ENCODE peak calls at places on chromosomes 13 and 19, in nine cellular contexts. Q, P, I, T, E, B, K, V and H are unnamed samples. For H3K4me1 and H3K36me3, the result is how much of the 10 kb centered on the place peaks cover.

GRCh38 chr19:39997595-39998216 is 846 bp downstream of the ZNF546 start:
- DNase-seq in Q (no peak), P (no peak), I (peak), T (no peak), E (no peak), B (no peak), K (no peak), V (no peak), H (no peak)

GRCh38 chr13:81197966-81198365 is 857.0 kb upstream of the SPRY2 start:
- DNase-seq in Q (no peak), P (no peak), I (no peak), T (no peak), E (no peak), B (no peak), K (no peak), V (no peak), H (no peak)

GRCh38 chr13:113551081-113552000 is 33.2 kb upstream of the TFDP1 start:
- DNase-seq in Q (no peak), P (no peak), I (no peak), T (no peak), E (no peak), B (peak), K (no peak), V (no peak), H (no peak)

GRCh38 chr19:31290926-31291590 is 58.2 kb downstream of the TSHZ3 start:
- DNase-seq in Q (no peak), P (peak), I (no peak), T (no peak), E (no peak), B (no peak), K (no peak), V (no peak), H (no peak)

GRCh38 chr13:113635048-113635420 is 23.0 kb downstream of the ATP4B start:
- DNase-seq in Q (no peak), P (no peak), I (no peak), T (no peak), E (peak), B (peak), K (peak), V (no peak), H (no peak)

GRCh38 chr19:18450934-18451836 is 13.3 kb upstream of the ISYNA1 start:
- DNase-seq in Q (peak), P (peak), I (peak), T (peak), E (peak), B (peak), K (peak), V (peak), H (peak)

GRCh38 chr13:74128171-74128767 is 5.9 kb downstream of the KLF12 start:
- DNase-seq in Q (peak), P (no peak), I (peak), T (no peak), E (no peak), B (no peak), K (no peak), V (no peak), H (no peak)

GRCh38 chr19:47882890-47883289 is 3.2 kb downstream of the SULT2A1 start:
- DNase-seq in Q (no peak), P (no peak), I (no peak), T (no peak), E (no peak), B (no peak), K (no peak), V (no peak), H (no peak)

GRCh38 chr13:74158028-74158427 is 23.8 kb upstream of the KLF12 start:
- DNase-seq in Q (no peak), P (peak), I (no peak), T (peak), E (no peak), B (no peak), K (peak), V (no peak), H (no peak)

GRCh38 chr19:16078311-16078758 is 2.0 kb downstream of the TPM4 start:
- DNase-seq in Q (peak), P (no peak), I (peak), T (no peak), E (no peak), B (peak), K (no peak), V (peak), H (no peak)

GRCh38 chr13:101529419-101529818 is 76.9 kb downstream of the ITGBL1 start:
- DNase-seq in Q (no peak), P (no peak), I (peak), T (no peak), E (no peak), B (no peak), K (no peak), V (peak), H (peak)

GRCh38 chr19:18385675-18386542 is at the start of gene GDF15:
- DNase-seq in Q (peak), P (no peak), I (peak), T (peak), E (peak), B (peak), K (peak), V (peak), H (no peak)

GRCh38 chr13:74388626-74389025 is 254.4 kb upstream of the KLF12 start:
- DNase-seq in Q (no peak), P (no peak), I (no peak), T (no peak), E (no peak), B (no peak), K (no peak), V (no peak), H (no peak)

GRCh38 chr19:7901337-7901736 is 2.3 kb upstream of the MAP2K7 start:
- DNase-seq in Q (no peak), P (no peak), I (no peak), T (no peak), E (no peak), B (no peak), K (no peak), V (no peak), H (no peak)

GRCh38 chr13:32736648-32737047 is 150.4 kb downstream of the PDS5B start:
- DNase-seq in Q (no peak), P (peak), I (peak), T (no peak), E (no peak), B (no peak), K (no peak), V (no peak), H (no peak)

GRCh38 chr19:21698215-21698614 is 69.2 kb downstream of the ZNF100 start:
- DNase-seq in Q (peak), P (no peak), I (peak), T (no peak), E (no peak), B (no peak), K (no peak), V (peak), H (no peak)

GRCh38 chr19:35655600-35655999 is 7.5 kb downstream of the COX6B1 start:
- DNase-seq in Q (no peak), P (no peak), I (no peak), T (no peak), E (no peak), B (no peak), K (no peak), V (no peak), H (no peak)

GRCh38 chr13:22126433-22127021 is 455.7 kb downstream of the FGF9 start:
- DNase-seq in Q (no peak), P (no peak), I (no peak), T (no peak), E (no peak), B (no peak), K (no peak), V (no peak), H (no peak)

GRCh38 chr13:106393776-106394175 is 141.7 kb downstream of the EFNB2 start:
- DNase-seq in Q (no peak), P (no peak), I (peak), T (no peak), E (no peak), B (no peak), K (no peak), V (no peak), H (no peak)

DNA sequence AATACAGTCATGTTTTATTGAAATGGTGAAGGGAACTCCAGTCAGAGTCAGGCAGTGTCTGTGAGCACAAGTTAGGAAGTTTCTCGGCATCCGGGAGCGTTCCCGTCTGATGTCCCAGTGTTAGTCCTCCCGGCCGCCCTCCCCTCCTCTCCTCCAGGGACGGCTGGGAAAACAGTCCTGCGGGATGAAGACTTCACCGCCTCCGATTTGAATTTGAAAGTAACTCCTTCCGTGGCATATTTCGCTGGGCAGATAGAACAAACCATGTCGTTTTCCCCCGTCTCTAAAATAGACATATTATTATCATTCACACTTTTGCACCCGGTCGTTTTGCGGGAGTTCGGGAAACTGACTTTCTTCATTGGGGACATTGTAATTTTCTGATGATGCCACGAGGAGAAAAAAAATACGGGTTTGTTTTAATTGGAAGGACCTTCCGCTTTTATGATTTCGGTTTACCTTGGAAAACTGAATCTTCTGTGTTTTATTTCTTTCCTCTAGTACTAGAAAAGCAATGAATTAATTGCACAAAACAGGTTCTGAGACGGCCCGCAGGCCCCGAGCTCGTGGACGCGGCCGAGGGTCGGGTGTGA is 76.6 kb downstream of the ZIC5 start:
- DNase-seq in Q (no peak), P (peak), I (peak), T (no peak), E (no peak), B (no peak), K (no peak), V (no peak), H (no peak)
- H3K4me3 ChIP-seq in Q (no peak), P (peak), I (peak), T (peak), E (peak), B (peak), K (peak), V (peak), H (peak)

DNA sequence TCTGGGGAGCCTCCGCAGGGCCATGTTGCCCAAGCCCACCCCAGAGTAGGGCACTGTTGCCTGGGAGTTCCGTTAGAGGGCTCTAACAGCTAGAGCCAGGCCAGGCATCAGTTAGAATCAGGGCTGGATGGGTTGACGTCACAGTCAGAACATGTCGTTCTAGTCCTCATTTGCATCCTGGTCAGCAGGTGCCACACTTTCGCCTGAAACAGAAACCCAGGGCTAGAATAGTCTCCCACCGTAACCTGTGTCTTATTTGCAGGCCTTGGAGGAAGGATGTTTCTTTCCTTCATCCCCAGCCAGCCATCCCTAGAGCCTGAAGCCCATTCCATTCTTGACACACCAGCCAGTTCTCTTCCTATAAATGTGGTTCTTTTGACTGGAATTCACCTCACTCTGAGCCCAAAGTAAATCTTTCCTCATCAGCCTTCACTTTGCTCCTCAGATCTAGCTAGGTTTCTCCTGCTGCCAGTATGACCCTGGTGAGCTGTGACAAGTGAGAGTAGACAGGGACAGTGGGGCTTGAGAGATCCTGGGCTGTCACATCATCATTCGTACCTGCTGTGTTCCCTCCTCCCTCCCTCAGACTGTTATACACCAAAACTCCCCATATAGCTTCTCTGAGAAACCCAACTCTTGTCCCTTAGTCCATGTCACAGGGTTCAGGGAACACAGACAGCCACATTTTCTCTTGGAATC is 12.2 kb upstream of the CCDC97 start:
- DNase-seq in Q (no peak), P (no peak), I (peak), T (no peak), E (no peak), B (no peak), K (no peak), V (no peak), H (peak)
- H3K4me1 ChIP-seq in Q (half or more), P (under half), I (under half), T (half or more), E (under half), B (under half), K (half or more), V (under half), H (under half)

GRCh38 chr19:49879243-49879960 is 1.9 kb downstream of the TBC1D17 start:
- DNase-seq in Q (no peak), P (no peak), I (no peak), T (no peak), E (peak), B (no peak), K (no peak), V (no peak), H (peak)

GRCh38 chr19:49882643-49883042 is 5.1 kb downstream of the TBC1D17 start:
- DNase-seq in Q (no peak), P (no peak), I (no peak), T (no peak), E (no peak), B (no peak), K (no peak), V (no peak), H (no peak)

GRCh38 chr19:49881672-49882394 is 4.3 kb downstream of the TBC1D17 start:
- DNase-seq in Q (no peak), P (no peak), I (no peak), T (peak), E (no peak), B (no peak), K (no peak), V (no peak), H (no peak)

GRCh38 chr19:49880162-49880869 is 2.8 kb downstream of the TBC1D17 start:
- DNase-seq in Q (no peak), P (no peak), I (no peak), T (no peak), E (no peak), B (no peak), K (no peak), V (no peak), H (no peak)

DNA sequence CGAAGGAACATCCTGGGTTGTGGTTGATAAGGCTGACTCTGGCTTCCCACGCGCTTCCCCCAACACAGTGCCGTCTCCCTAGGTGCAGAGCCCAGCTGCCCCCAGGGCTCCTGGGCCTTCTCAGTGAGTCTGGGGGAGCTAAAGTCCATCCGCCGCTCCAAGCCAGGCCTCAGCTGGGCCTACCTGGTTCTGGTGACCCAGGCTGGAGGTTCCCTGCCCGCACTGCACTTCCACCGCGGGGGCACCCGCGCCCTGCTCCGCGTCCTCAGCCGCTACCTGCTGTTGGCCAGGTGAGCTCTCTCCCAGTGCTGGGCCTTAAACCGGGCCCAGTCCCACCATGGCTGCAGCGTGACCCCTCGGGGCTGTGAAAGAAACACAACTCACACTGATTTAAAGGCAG is 3.7 kb downstream of the TBC1D17 start:
- DNase-seq in Q (no peak), P (no peak), I (no peak), T (peak), E (no peak), B (no peak), K (no peak), V (no peak), H (no peak)
- H3K36me3 ChIP-seq in Q (under half), P (half or more), I (under half), T (under half), E (half or more), B (under half), K (half or more), V (half or more), H (under half)

GRCh38 chr19:49061000-49061399 is 3.5 kb upstream of the CGB7 start:
- DNase-seq in Q (no peak), P (no peak), I (no peak), T (no peak), E (no peak), B (no peak), K (no peak), V (no peak), H (no peak)
- H3K4me3 ChIP-seq in Q (no peak), P (no peak), I (no peak), T (no peak), E (no peak), B (no peak), K (no peak), V (no peak), H (no peak)

DNA sequence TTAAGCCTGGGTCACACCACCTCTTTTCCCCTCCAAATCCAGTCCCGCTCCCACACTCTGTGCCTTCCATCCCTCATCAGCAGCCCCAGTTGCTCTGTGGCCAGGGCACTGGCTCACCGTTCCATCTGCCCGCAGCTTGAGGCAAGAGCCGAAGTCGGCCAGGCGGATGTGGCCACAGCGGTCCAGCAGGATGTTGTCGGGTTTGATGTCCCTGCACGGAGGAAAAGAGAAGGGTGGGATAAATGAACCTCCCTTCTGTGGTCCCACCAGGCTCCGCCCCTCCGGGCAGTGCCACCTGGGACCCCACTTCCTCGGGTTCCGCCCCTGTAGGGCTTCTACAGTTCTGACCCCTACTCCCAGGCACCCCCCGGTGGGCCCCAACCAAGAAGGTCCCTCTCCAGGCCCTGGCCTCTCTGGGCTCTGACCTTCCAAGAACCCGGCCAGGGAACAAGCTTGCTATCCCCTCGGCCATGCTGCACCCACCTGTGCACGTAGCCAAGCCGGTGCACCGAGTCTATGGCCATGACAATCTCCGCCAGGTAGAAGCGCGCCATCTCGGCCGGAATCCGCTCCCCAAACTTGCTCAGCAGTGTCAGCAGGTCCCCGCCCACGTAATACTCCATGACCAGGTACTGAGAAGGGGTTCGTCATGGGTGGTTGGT is 4.1 kb downstream of the DMPK start:
- DNase-seq in Q (no peak), P (no peak), I (no peak), T (no peak), E (no peak), B (no peak), K (no peak), V (no peak), H (no peak)
- H3K4me1 ChIP-seq in Q (under half), P (under half), I (under half), T (under half), E (under half), B (under half), K (under half), V (under half), H (under half)

GRCh38 chr19:37353968-37354367 is 16.9 kb upstream of the ZNF527 start:
- DNase-seq in Q (no peak), P (no peak), I (no peak), T (no peak), E (no peak), B (no peak), K (no peak), V (no peak), H (no peak)

GRCh38 chr19:37342753-37343152 is 28.1 kb upstream of the ZNF527 start:
- DNase-seq in Q (no peak), P (no peak), I (peak), T (no peak), E (no peak), B (no peak), K (no peak), V (no peak), H (no peak)

GRCh38 chr19:37346091-37346490 is 24.8 kb upstream of the ZNF527 start:
- DNase-seq in Q (peak), P (no peak), I (no peak), T (no peak), E (no peak), B (no peak), K (no peak), V (no peak), H (no peak)

DNA sequence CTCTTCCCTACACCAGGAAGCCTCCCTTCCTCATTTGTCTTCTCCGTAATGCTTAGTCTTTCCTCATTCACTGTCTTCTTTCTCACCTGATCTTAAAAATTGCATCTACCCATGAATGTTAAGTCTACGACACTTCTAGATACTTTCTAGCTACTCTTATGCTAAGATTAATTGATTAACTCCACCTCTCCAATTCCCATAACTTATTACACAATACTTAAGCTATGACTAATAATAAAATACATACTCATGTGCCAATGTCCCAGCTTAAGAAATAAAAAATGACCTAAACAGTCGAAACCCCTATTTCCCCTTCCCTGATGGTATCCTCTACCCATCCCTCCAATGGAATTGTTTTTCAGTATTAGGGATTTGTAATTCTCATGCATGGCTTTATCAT is 22.8 kb upstream of the ZNF527 start:
- DNase-seq in Q (no peak), P (no peak), I (peak), T (no peak), E (no peak), B (no peak), K (no peak), V (no peak), H (no peak)
- H3K36me3 ChIP-seq in Q (under half), P (under half), I (under half), T (under half), E (under half), B (under half), K (half or more), V (half or more), H (under half)

DNA sequence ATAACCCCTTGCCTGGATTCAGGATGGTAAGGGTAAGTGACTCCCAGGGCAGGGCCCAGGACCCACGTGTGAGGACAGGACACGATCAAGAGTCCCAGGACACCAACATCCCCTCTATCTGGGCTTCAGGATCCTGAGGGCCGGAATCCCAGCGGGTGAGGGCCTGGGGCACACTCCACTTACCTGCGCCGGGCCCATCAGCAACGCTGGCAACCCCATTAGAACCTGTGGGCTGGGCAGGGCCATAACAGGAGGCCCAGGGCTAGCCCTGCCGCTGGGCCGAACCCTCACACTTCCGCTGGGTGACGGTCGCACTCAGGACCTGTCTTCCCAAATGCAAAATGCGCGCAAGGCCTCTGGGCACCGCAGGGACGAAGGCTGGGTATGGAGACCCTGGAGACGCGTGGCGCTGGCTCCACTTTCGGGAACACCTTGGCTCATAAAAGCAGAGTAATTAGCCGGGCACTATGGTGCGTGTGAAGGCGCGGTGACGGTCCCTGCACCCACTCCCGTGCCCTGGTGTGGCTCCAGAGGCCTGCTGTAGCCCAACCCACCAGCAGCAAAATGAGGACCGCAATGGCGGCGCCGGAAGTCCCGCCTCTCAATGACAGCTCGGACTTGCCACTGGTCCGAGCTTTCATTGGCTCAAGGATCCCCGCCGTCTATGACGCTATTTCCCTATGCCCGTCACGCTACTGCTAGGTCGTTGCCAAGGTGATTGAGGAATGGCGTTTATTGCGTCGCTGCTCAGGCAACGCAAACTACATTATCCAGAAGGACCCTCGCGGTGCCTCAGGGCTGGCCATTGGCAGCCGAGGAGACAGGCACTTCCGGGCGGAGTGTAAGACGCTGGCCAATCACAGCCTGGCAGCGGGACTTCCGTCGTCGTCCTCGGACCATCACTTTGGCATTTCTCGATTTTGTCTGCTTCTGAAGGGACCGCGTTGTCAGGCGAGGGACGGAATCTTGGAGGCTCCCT is at the start of gene ZNF132:
- DNase-seq in Q (no peak), P (peak), I (peak), T (peak), E (peak), B (peak), K (peak), V (peak), H (peak)
- H3K4me3 ChIP-seq in Q (no peak), P (peak), I (peak), T (peak), E (peak), B (peak), K (peak), V (peak), H (peak)